ENCODE peak calls at places on chromosomes 3 and 15, in six cellular contexts. One of them, this sample, is unnamed.

GRCh38 chr3:54873059-54873695 is 54.7 kb downstream of the LRTM1 start:
- DNase-seq in neural progenitor cell: no peak
- DNase-seq in natural killer cell: no peak
- DNase-seq in activated T-cell treated with anti-CD3 and anti-CD28 coated beads, Interleukin-2, amount 50 U/mL, for 72 hours: no peak
- DNase-seq in HL-60: no peak
- DNase-seq in GM18507: no peak
- DNase-seq in this sample: no peak

GRCh38 chr3:161343986-161344385 is 27.3 kb downstream of the SPTSSB start:
- DNase-seq in neural progenitor cell: no peak
- DNase-seq in natural killer cell: no peak
- DNase-seq in activated T-cell treated with anti-CD3 and anti-CD28 coated beads, Interleukin-2, amount 50 U/mL, for 72 hours: no peak
- DNase-seq in HL-60: no peak
- DNase-seq in GM18507: no peak
- DNase-seq in this sample: no peak

GRCh38 chr3:83890039-83890762 is 1068.6 kb upstream of the CADM2 start:
- DNase-seq in neural progenitor cell: no peak
- DNase-seq in natural killer cell: no peak
- DNase-seq in activated T-cell treated with anti-CD3 and anti-CD28 coated beads, Interleukin-2, amount 50 U/mL, for 72 hours: no peak
- DNase-seq in HL-60: no peak
- DNase-seq in GM18507: no peak
- DNase-seq in this sample: no peak

GRCh38 chr15:88331291-88331690 is 74.8 kb upstream of the NTRK3 start:
- DNase-seq in neural progenitor cell: peak; percentile 90
- DNase-seq in natural killer cell: no peak
- DNase-seq in activated T-cell treated with anti-CD3 and anti-CD28 coated beads, Interleukin-2, amount 50 U/mL, for 72 hours: peak; percentile 69
- DNase-seq in HL-60: peak; percentile 21
- DNase-seq in GM18507: peak; percentile 23
- DNase-seq in this sample: no peak

GRCh38 chr15:40782609-40783227 is 12.9 kb downstream of the C15orf62 start:
- DNase-seq in neural progenitor cell: peak; percentile 79
- DNase-seq in natural killer cell: peak; percentile 74
- DNase-seq in activated T-cell treated with anti-CD3 and anti-CD28 coated beads, Interleukin-2, amount 50 U/mL, for 72 hours: peak; percentile 84
- DNase-seq in HL-60: no peak
- DNase-seq in GM18507: peak; percentile 44
- DNase-seq in this sample: no peak

GRCh38 chr15:64004582-64004981 is 41.7 kb downstream of the DAPK2 start:
- DNase-seq in neural progenitor cell: no peak
- DNase-seq in natural killer cell: no peak
- DNase-seq in activated T-cell treated with anti-CD3 and anti-CD28 coated beads, Interleukin-2, amount 50 U/mL, for 72 hours: no peak
- DNase-seq in HL-60: no peak
- DNase-seq in GM18507: no peak
- DNase-seq in this sample: no peak

GRCh38 chr15:72846027-72846426 is 62.5 kb upstream of the ADPGK start:
- DNase-seq in neural progenitor cell: no peak
- DNase-seq in natural killer cell: no peak
- DNase-seq in activated T-cell treated with anti-CD3 and anti-CD28 coated beads, Interleukin-2, amount 50 U/mL, for 72 hours: no peak
- DNase-seq in HL-60: no peak
- DNase-seq in GM18507: no peak
- DNase-seq in this sample: no peak

GRCh38 chr3:8709801-8710524 is 23.6 kb upstream of the CAV3 start:
- DNase-seq in neural progenitor cell: no peak
- DNase-seq in natural killer cell: no peak
- DNase-seq in activated T-cell treated with anti-CD3 and anti-CD28 coated beads, Interleukin-2, amount 50 U/mL, for 72 hours: no peak
- DNase-seq in HL-60: no peak
- DNase-seq in GM18507: no peak
- DNase-seq in this sample: no peak

GRCh38 chr3:192887047-192887446 is 30.6 kb downstream of the MB21D2 start:
- DNase-seq in neural progenitor cell: no peak
- DNase-seq in natural killer cell: no peak
- DNase-seq in activated T-cell treated with anti-CD3 and anti-CD28 coated beads, Interleukin-2, amount 50 U/mL, for 72 hours: peak; percentile 37
- DNase-seq in HL-60: no peak
- DNase-seq in GM18507: no peak
- DNase-seq in this sample: peak; percentile 37

GRCh38 chr3:106566277-106566676 is 697.5 kb upstream of the CBLB start:
- DNase-seq in neural progenitor cell: peak; percentile 53
- DNase-seq in natural killer cell: no peak
- DNase-seq in activated T-cell treated with anti-CD3 and anti-CD28 coated beads, Interleukin-2, amount 50 U/mL, for 72 hours: peak; percentile 26
- DNase-seq in HL-60: no peak
- DNase-seq in GM18507: no peak
- DNase-seq in this sample: no peak

GRCh38 chr15:26148461-26148860 is 285.3 kb upstream of the ATP10A start:
- DNase-seq in neural progenitor cell: no peak
- DNase-seq in natural killer cell: no peak
- DNase-seq in activated T-cell treated with anti-CD3 and anti-CD28 coated beads, Interleukin-2, amount 50 U/mL, for 72 hours: no peak
- DNase-seq in HL-60: no peak
- DNase-seq in GM18507: no peak
- DNase-seq in this sample: no peak

GRCh38 chr3:9229886-9230285 is 19.6 kb downstream of the SRGAP3 start:
- DNase-seq in neural progenitor cell: no peak
- DNase-seq in natural killer cell: no peak
- DNase-seq in activated T-cell treated with anti-CD3 and anti-CD28 coated beads, Interleukin-2, amount 50 U/mL, for 72 hours: no peak
- DNase-seq in HL-60: no peak
- DNase-seq in GM18507: no peak
- DNase-seq in this sample: no peak

GRCh38 chr3:148173836-148174235 is 523.9 kb upstream of the AGTR1 start:
- DNase-seq in neural progenitor cell: no peak
- DNase-seq in natural killer cell: no peak
- DNase-seq in activated T-cell treated with anti-CD3 and anti-CD28 coated beads, Interleukin-2, amount 50 U/mL, for 72 hours: no peak
- DNase-seq in HL-60: no peak
- DNase-seq in GM18507: no peak
- DNase-seq in this sample: no peak

GRCh38 chr15:60395276-60396011 is 2.3 kb downstream of the ANXA2 start:
- DNase-seq in neural progenitor cell: peak; percentile 63
- DNase-seq in natural killer cell: no peak
- DNase-seq in activated T-cell treated with anti-CD3 and anti-CD28 coated beads, Interleukin-2, amount 50 U/mL, for 72 hours: no peak
- DNase-seq in HL-60: no peak
- DNase-seq in GM18507: no peak
- DNase-seq in this sample: no peak

GRCh38 chr15:39888809-39889208 is 31.3 kb downstream of the GPR176 start:
- DNase-seq in neural progenitor cell: no peak
- DNase-seq in natural killer cell: no peak
- DNase-seq in activated T-cell treated with anti-CD3 and anti-CD28 coated beads, Interleukin-2, amount 50 U/mL, for 72 hours: no peak
- DNase-seq in HL-60: no peak
- DNase-seq in GM18507: no peak
- DNase-seq in this sample: no peak

GRCh38 chr3:107928084-107928445 is 162.8 kb downstream of the CD47 start:
- DNase-seq in neural progenitor cell: no peak
- DNase-seq in natural killer cell: no peak
- DNase-seq in activated T-cell treated with anti-CD3 and anti-CD28 coated beads, Interleukin-2, amount 50 U/mL, for 72 hours: no peak
- DNase-seq in HL-60: no peak
- DNase-seq in GM18507: no peak
- DNase-seq in this sample: no peak

GRCh38 chr3:156837130-156837529 is 11.0 kb downstream of the LEKR1 start:
- DNase-seq in neural progenitor cell: no peak
- DNase-seq in natural killer cell: no peak
- DNase-seq in activated T-cell treated with anti-CD3 and anti-CD28 coated beads, Interleukin-2, amount 50 U/mL, for 72 hours: no peak
- DNase-seq in HL-60: no peak
- DNase-seq in GM18507: no peak
- DNase-seq in this sample: no peak

GRCh38 chr3:195150194-195151118 is 120.5 kb downstream of the XXYLT1 start:
- DNase-seq in neural progenitor cell: peak; percentile 54
- DNase-seq in natural killer cell: peak; percentile 53
- DNase-seq in activated T-cell treated with anti-CD3 and anti-CD28 coated beads, Interleukin-2, amount 50 U/mL, for 72 hours: peak; percentile 51
- DNase-seq in HL-60: peak; percentile 28
- DNase-seq in GM18507: no peak
- DNase-seq in this sample: peak; percentile 99

GRCh38 chr3:138712086-138712485 is 103.5 kb downstream of the FAIM start:
- DNase-seq in neural progenitor cell: no peak
- DNase-seq in natural killer cell: no peak
- DNase-seq in activated T-cell treated with anti-CD3 and anti-CD28 coated beads, Interleukin-2, amount 50 U/mL, for 72 hours: no peak
- DNase-seq in HL-60: no peak
- DNase-seq in GM18507: no peak
- DNase-seq in this sample: no peak

GRCh38 chr3:37540786-37541185 is 320.9 kb upstream of the CTDSPL start:
- DNase-seq in neural progenitor cell: no peak
- DNase-seq in natural killer cell: no peak
- DNase-seq in activated T-cell treated with anti-CD3 and anti-CD28 coated beads, Interleukin-2, amount 50 U/mL, for 72 hours: no peak
- DNase-seq in HL-60: no peak
- DNase-seq in GM18507: no peak
- DNase-seq in this sample: no peak

GRCh38 chr15:41577863-41578735 is 19.1 kb downstream of the TYRO3 start:
- DNase-seq in neural progenitor cell: no peak
- DNase-seq in natural killer cell: no peak
- DNase-seq in activated T-cell treated with anti-CD3 and anti-CD28 coated beads, Interleukin-2, amount 50 U/mL, for 72 hours: no peak
- DNase-seq in HL-60: no peak
- DNase-seq in GM18507: no peak
- DNase-seq in this sample: no peak

GRCh38 chr15:31472636-31473383 is 146.2 kb downstream of the KLF13 start:
- DNase-seq in neural progenitor cell: no peak
- DNase-seq in natural killer cell: peak; percentile 34
- DNase-seq in activated T-cell treated with anti-CD3 and anti-CD28 coated beads, Interleukin-2, amount 50 U/mL, for 72 hours: peak; percentile 60
- DNase-seq in HL-60: no peak
- DNase-seq in GM18507: peak; percentile 64
- DNase-seq in this sample: no peak

GRCh38 chr15:73560501-73561117 is 72.6 kb downstream of the NPTN start:
- DNase-seq in neural progenitor cell: peak; percentile 49
- DNase-seq in natural killer cell: no peak
- DNase-seq in activated T-cell treated with anti-CD3 and anti-CD28 coated beads, Interleukin-2, amount 50 U/mL, for 72 hours: no peak
- DNase-seq in HL-60: no peak
- DNase-seq in GM18507: no peak
- DNase-seq in this sample: peak; percentile 47

GRCh38 chr15:28003302-28004037 is 95.6 kb downstream of the OCA2 start:
- DNase-seq in neural progenitor cell: no peak
- DNase-seq in natural killer cell: no peak
- DNase-seq in activated T-cell treated with anti-CD3 and anti-CD28 coated beads, Interleukin-2, amount 50 U/mL, for 72 hours: no peak
- DNase-seq in HL-60: no peak
- DNase-seq in GM18507: no peak
- DNase-seq in this sample: no peak

GRCh38 chr3:150184426-150185071 is 213.9 kb upstream of the PFN2 start:
- DNase-seq in neural progenitor cell: no peak
- DNase-seq in natural killer cell: no peak
- DNase-seq in activated T-cell treated with anti-CD3 and anti-CD28 coated beads, Interleukin-2, amount 50 U/mL, for 72 hours: no peak
- DNase-seq in HL-60: no peak
- DNase-seq in GM18507: no peak
- DNase-seq in this sample: no peak

GRCh38 chr15:75823860-75824613 is 19.2 kb upstream of the UBE2Q2 start:
- DNase-seq in neural progenitor cell: peak; percentile 82
- DNase-seq in natural killer cell: no peak
- DNase-seq in activated T-cell treated with anti-CD3 and anti-CD28 coated beads, Interleukin-2, amount 50 U/mL, for 72 hours: no peak
- DNase-seq in HL-60: no peak
- DNase-seq in GM18507: no peak
- DNase-seq in this sample: no peak

GRCh38 chr15:58438956-58439355 is 7.2 kb downstream of the LIPC start:
- DNase-seq in neural progenitor cell: peak; percentile 60
- DNase-seq in natural killer cell: no peak
- DNase-seq in activated T-cell treated with anti-CD3 and anti-CD28 coated beads, Interleukin-2, amount 50 U/mL, for 72 hours: peak; percentile 36
- DNase-seq in HL-60: peak; percentile 36
- DNase-seq in GM18507: no peak
- DNase-seq in this sample: peak; percentile 44

GRCh38 chr15:63371297-63371918 is 10.2 kb downstream of the CA12 start:
- DNase-seq in neural progenitor cell: no peak
- DNase-seq in natural killer cell: no peak
- DNase-seq in activated T-cell treated with anti-CD3 and anti-CD28 coated beads, Interleukin-2, amount 50 U/mL, for 72 hours: no peak
- DNase-seq in HL-60: no peak
- DNase-seq in GM18507: no peak
- DNase-seq in this sample: no peak

GRCh38 chr3:50502584-50503423 is 630 bp downstream of the CACNA2D2 start:
- DNase-seq in neural progenitor cell: peak; percentile 79
- DNase-seq in natural killer cell: no peak
- DNase-seq in activated T-cell treated with anti-CD3 and anti-CD28 coated beads, Interleukin-2, amount 50 U/mL, for 72 hours: peak; percentile 39
- DNase-seq in HL-60: no peak
- DNase-seq in GM18507: no peak
- DNase-seq in this sample: no peak

GRCh38 chr3:110995461-110996226 is 76.0 kb upstream of the NECTIN3 start:
- DNase-seq in neural progenitor cell: no peak
- DNase-seq in natural killer cell: no peak
- DNase-seq in activated T-cell treated with anti-CD3 and anti-CD28 coated beads, Interleukin-2, amount 50 U/mL, for 72 hours: no peak
- DNase-seq in HL-60: no peak
- DNase-seq in GM18507: no peak
- DNase-seq in this sample: no peak

GRCh38 chr3:38331257-38332022 is 15.1 kb upstream of the XYLB start:
- DNase-seq in neural progenitor cell: no peak
- DNase-seq in natural killer cell: no peak
- DNase-seq in activated T-cell treated with anti-CD3 and anti-CD28 coated beads, Interleukin-2, amount 50 U/mL, for 72 hours: no peak
- DNase-seq in HL-60: no peak
- DNase-seq in GM18507: no peak
- DNase-seq in this sample: no peak

GRCh38 chr15:68055224-68055705 is 1.1 kb downstream of the PIAS1 start:
- DNase-seq in neural progenitor cell: peak; percentile 56
- DNase-seq in natural killer cell: peak; percentile 46
- DNase-seq in activated T-cell treated with anti-CD3 and anti-CD28 coated beads, Interleukin-2, amount 50 U/mL, for 72 hours: peak; percentile 72
- DNase-seq in HL-60: no peak
- DNase-seq in GM18507: peak; percentile 36
- DNase-seq in this sample: no peak

GRCh38 chr15:91894606-91895005 is 41.1 kb downstream of the SLCO3A1 start:
- DNase-seq in neural progenitor cell: no peak
- DNase-seq in natural killer cell: no peak
- DNase-seq in activated T-cell treated with anti-CD3 and anti-CD28 coated beads, Interleukin-2, amount 50 U/mL, for 72 hours: no peak
- DNase-seq in HL-60: no peak
- DNase-seq in GM18507: no peak
- DNase-seq in this sample: no peak

GRCh38 chr3:124826703-124827102 is 60.5 kb downstream of the ITGB5 start:
- DNase-seq in neural progenitor cell: no peak
- DNase-seq in natural killer cell: no peak
- DNase-seq in activated T-cell treated with anti-CD3 and anti-CD28 coated beads, Interleukin-2, amount 50 U/mL, for 72 hours: no peak
- DNase-seq in HL-60: no peak
- DNase-seq in GM18507: no peak
- DNase-seq in this sample: peak; percentile 33

GRCh38 chr3:60147249-60147648 is 1097.4 kb upstream of the CFAP20DC start:
- DNase-seq in neural progenitor cell: peak; percentile 20
- DNase-seq in natural killer cell: no peak
- DNase-seq in activated T-cell treated with anti-CD3 and anti-CD28 coated beads, Interleukin-2, amount 50 U/mL, for 72 hours: no peak
- DNase-seq in HL-60: no peak
- DNase-seq in GM18507: no peak
- DNase-seq in this sample: no peak

GRCh38 chr3:116001063-116001765 is 377.9 kb downstream of the GAP43 start:
- DNase-seq in neural progenitor cell: no peak
- DNase-seq in natural killer cell: no peak
- DNase-seq in activated T-cell treated with anti-CD3 and anti-CD28 coated beads, Interleukin-2, amount 50 U/mL, for 72 hours: no peak
- DNase-seq in HL-60: no peak
- DNase-seq in GM18507: no peak
- DNase-seq in this sample: no peak